ENCODE peak calls at places on chromosomes 7 and 10, in ten cellular contexts. One of them, this sample, is unnamed.
A peak's percentile ranks its signal among the peaks of the same experiment; 100 is the strongest.

GRCh38 chr10:24869354-24870016 is 82.9 kb downstream of the PRTFDC1 start:
- DNase-seq in ovary: no peak
- DNase-seq in brain microvascular endothelial cell: no peak
- DNase-seq in foreskin keratinocyte: peak; percentile 62
- DNase-seq in PC-9: no peak
- DNase-seq in upper lobe of left lung: no peak
- DNase-seq in lung: no peak
- DNase-seq in heart right ventricle: no peak
- DNase-seq in Peyer's patch: no peak
- DNase-seq in aorta: no peak
- DNase-seq in this sample: no peak

GRCh38 chr10:131013281-131013680 is 298.2 kb downstream of the TCERG1L start:
- DNase-seq in ovary: no peak
- DNase-seq in brain microvascular endothelial cell: no peak
- DNase-seq in foreskin keratinocyte: no peak
- DNase-seq in PC-9: no peak
- DNase-seq in upper lobe of left lung: no peak
- DNase-seq in lung: no peak
- DNase-seq in heart right ventricle: no peak
- DNase-seq in Peyer's patch: no peak
- DNase-seq in aorta: no peak
- DNase-seq in this sample: no peak

GRCh38 chr10:104580321-104580720 is 60.8 kb upstream of the SORCS3 start:
- DNase-seq in ovary: no peak
- DNase-seq in brain microvascular endothelial cell: no peak
- DNase-seq in foreskin keratinocyte: peak; percentile 70
- DNase-seq in PC-9: no peak
- DNase-seq in upper lobe of left lung: no peak
- DNase-seq in lung: peak; percentile 27
- DNase-seq in heart right ventricle: no peak
- DNase-seq in Peyer's patch: no peak
- DNase-seq in aorta: no peak
- DNase-seq in this sample: no peak

GRCh38 chr7:103660455-103661371 is 214.7 kb upstream of the SLC26A5 start:
- DNase-seq in ovary: no peak
- DNase-seq in brain microvascular endothelial cell: peak; percentile 46
- DNase-seq in foreskin keratinocyte: peak; percentile 68
- DNase-seq in PC-9: peak; percentile 86
- DNase-seq in upper lobe of left lung: no peak
- DNase-seq in lung: no peak
- DNase-seq in heart right ventricle: no peak
- DNase-seq in Peyer's patch: no peak
- DNase-seq in aorta: no peak
- DNase-seq in this sample: peak; percentile 15

GRCh38 chr10:71232089-71232998 is 20.0 kb downstream of the UNC5B start:
- DNase-seq in ovary: no peak
- DNase-seq in brain microvascular endothelial cell: no peak
- DNase-seq in foreskin keratinocyte: no peak
- DNase-seq in PC-9: no peak
- DNase-seq in upper lobe of left lung: peak; percentile 49
- DNase-seq in lung: no peak
- DNase-seq in heart right ventricle: peak; percentile 83
- DNase-seq in Peyer's patch: no peak
- DNase-seq in aorta: peak; percentile 88
- DNase-seq in this sample: no peak

GRCh38 chr7:155980841-155981240 is 168.6 kb upstream of the SHH start:
- DNase-seq in ovary: no peak
- DNase-seq in brain microvascular endothelial cell: no peak
- DNase-seq in foreskin keratinocyte: no peak
- DNase-seq in PC-9: no peak
- DNase-seq in upper lobe of left lung: peak; percentile 14
- DNase-seq in lung: no peak
- DNase-seq in heart right ventricle: no peak
- DNase-seq in Peyer's patch: no peak
- DNase-seq in aorta: peak; percentile 24
- DNase-seq in this sample: peak; percentile 31

GRCh38 chr10:132867801-132868644 is 74.3 kb downstream of the CFAP46 start:
- DNase-seq in ovary: no peak
- DNase-seq in brain microvascular endothelial cell: no peak
- DNase-seq in foreskin keratinocyte: no peak
- DNase-seq in PC-9: no peak
- DNase-seq in upper lobe of left lung: peak; percentile 14
- DNase-seq in lung: no peak
- DNase-seq in heart right ventricle: no peak
- DNase-seq in Peyer's patch: no peak
- DNase-seq in aorta: peak; percentile 42
- DNase-seq in this sample: no peak

GRCh38 chr7:157357129-157358040 is 20.6 kb downstream of the DNAJB6 start:
- DNase-seq in ovary: no peak
- DNase-seq in brain microvascular endothelial cell: no peak
- DNase-seq in foreskin keratinocyte: no peak
- DNase-seq in PC-9: no peak
- DNase-seq in upper lobe of left lung: peak; percentile 20
- DNase-seq in lung: no peak
- DNase-seq in heart right ventricle: no peak
- DNase-seq in Peyer's patch: no peak
- DNase-seq in aorta: no peak
- DNase-seq in this sample: no peak

GRCh38 chr7:119033641-119034040 is 809.1 kb downstream of the ANKRD7 start:
- DNase-seq in ovary: no peak
- DNase-seq in brain microvascular endothelial cell: no peak
- DNase-seq in foreskin keratinocyte: no peak
- DNase-seq in PC-9: no peak
- DNase-seq in upper lobe of left lung: no peak
- DNase-seq in lung: no peak
- DNase-seq in heart right ventricle: no peak
- DNase-seq in Peyer's patch: no peak
- DNase-seq in aorta: no peak
- DNase-seq in this sample: no peak

GRCh38 chr7:80819503-80819902 is 99.3 kb downstream of the SEMA3C start:
- DNase-seq in ovary: no peak
- DNase-seq in brain microvascular endothelial cell: no peak
- DNase-seq in foreskin keratinocyte: no peak
- DNase-seq in PC-9: no peak
- DNase-seq in upper lobe of left lung: no peak
- DNase-seq in lung: no peak
- DNase-seq in heart right ventricle: no peak
- DNase-seq in Peyer's patch: no peak
- DNase-seq in aorta: no peak
- DNase-seq in this sample: no peak

GRCh38 chr7:42495251-42495650 is 258.2 kb upstream of the GLI3 start:
- DNase-seq in ovary: no peak
- DNase-seq in brain microvascular endothelial cell: no peak
- DNase-seq in foreskin keratinocyte: peak; percentile 72
- DNase-seq in PC-9: no peak
- DNase-seq in upper lobe of left lung: no peak
- DNase-seq in lung: no peak
- DNase-seq in heart right ventricle: no peak
- DNase-seq in Peyer's patch: no peak
- DNase-seq in aorta: no peak
- DNase-seq in this sample: no peak

GRCh38 chr7:26436996-26437547 is 145.4 kb downstream of the SNX10 start:
- DNase-seq in ovary: no peak
- DNase-seq in brain microvascular endothelial cell: no peak
- DNase-seq in foreskin keratinocyte: no peak
- DNase-seq in PC-9: no peak
- DNase-seq in upper lobe of left lung: no peak
- DNase-seq in lung: no peak
- DNase-seq in heart right ventricle: no peak
- DNase-seq in Peyer's patch: no peak
- DNase-seq in aorta: no peak
- DNase-seq in this sample: no peak

GRCh38 chr10:130962240-130963051 is 349.1 kb downstream of the TCERG1L start:
- DNase-seq in ovary: no peak
- DNase-seq in brain microvascular endothelial cell: no peak
- DNase-seq in foreskin keratinocyte: no peak
- DNase-seq in PC-9: no peak
- DNase-seq in upper lobe of left lung: no peak
- DNase-seq in lung: peak; percentile 19
- DNase-seq in heart right ventricle: no peak
- DNase-seq in Peyer's patch: no peak
- DNase-seq in aorta: no peak
- DNase-seq in this sample: no peak

GRCh38 chr10:15661574-15661973 is 58.1 kb downstream of the ITGA8 start:
- DNase-seq in ovary: no peak
- DNase-seq in brain microvascular endothelial cell: no peak
- DNase-seq in foreskin keratinocyte: no peak
- DNase-seq in PC-9: no peak
- DNase-seq in upper lobe of left lung: no peak
- DNase-seq in lung: no peak
- DNase-seq in heart right ventricle: no peak
- DNase-seq in Peyer's patch: no peak
- DNase-seq in aorta: no peak
- DNase-seq in this sample: no peak

GRCh38 chr7:121475806-121476205 is 79.7 kb upstream of the FAM3C start:
- DNase-seq in ovary: peak; percentile 29
- DNase-seq in brain microvascular endothelial cell: no peak
- DNase-seq in foreskin keratinocyte: no peak
- DNase-seq in PC-9: no peak
- DNase-seq in upper lobe of left lung: no peak
- DNase-seq in lung: no peak
- DNase-seq in heart right ventricle: peak; percentile 8
- DNase-seq in Peyer's patch: no peak
- DNase-seq in aorta: peak; percentile 58
- DNase-seq in this sample: no peak

GRCh38 chr7:105352018-105352612 is 36.6 kb downstream of the SRPK2 start:
- DNase-seq in ovary: peak; percentile 59
- DNase-seq in brain microvascular endothelial cell: peak; percentile 72
- DNase-seq in foreskin keratinocyte: peak; percentile 73
- DNase-seq in PC-9: no peak
- DNase-seq in upper lobe of left lung: peak; percentile 90
- DNase-seq in lung: peak; percentile 77
- DNase-seq in heart right ventricle: peak; percentile 70
- DNase-seq in Peyer's patch: peak; percentile 76
- DNase-seq in aorta: peak; percentile 85
- DNase-seq in this sample: peak; percentile 59

DNA sequence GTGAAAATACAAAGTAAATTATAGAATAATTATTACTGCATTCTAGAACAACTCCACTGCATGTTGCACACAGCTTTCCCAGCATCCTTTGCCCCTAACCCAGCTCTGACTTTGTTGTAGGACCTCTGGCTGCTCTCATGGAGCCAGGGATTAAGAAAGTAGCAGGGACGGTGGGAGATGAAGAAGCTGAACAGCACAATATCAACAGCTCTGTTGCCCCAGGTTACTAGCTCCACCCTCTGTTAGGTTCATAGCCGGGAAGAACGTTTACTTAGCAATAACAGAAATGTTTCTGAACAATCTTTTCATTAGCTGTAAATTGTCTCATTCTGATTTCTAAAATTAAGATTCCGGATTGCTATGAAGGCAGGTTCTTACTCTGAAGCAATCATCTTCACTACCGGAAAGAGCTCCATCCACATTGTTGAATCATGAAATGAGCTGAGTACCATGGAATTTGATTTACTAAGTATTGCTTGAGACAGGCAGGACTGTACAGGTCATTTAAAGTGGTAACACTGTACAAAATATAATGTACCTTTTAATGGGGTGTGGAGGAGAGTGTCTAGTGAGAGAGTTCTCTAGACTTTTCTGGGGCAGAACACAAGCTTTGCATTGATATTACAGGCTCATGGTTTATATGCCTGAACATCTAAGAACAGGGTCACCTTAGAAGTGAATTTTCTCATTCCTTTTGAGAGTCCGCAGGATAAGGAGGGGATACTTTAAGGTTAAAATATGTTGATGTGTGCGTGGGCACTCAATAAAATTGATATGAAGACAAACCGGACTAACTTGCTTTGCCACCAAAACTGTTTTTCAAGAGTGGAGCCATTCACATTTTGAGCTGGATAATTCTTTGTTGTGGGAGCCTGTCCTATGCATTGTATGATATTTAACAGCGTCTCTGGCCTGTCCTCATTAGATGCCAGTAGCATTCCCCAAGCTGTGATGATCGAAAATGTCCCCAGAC is 20.8 kb upstream of the RAB18 start:
- DNase-seq in ovary: no peak
- DNase-seq in brain microvascular endothelial cell: peak; percentile 1
- DNase-seq in foreskin keratinocyte: peak; percentile 96
- DNase-seq in PC-9: peak; percentile 37
- DNase-seq in upper lobe of left lung: no peak
- DNase-seq in lung: no peak
- DNase-seq in heart right ventricle: no peak
- DNase-seq in Peyer's patch: no peak
- DNase-seq in aorta: no peak
- DNase-seq in this sample: no peak
- H3K27ac ChIP-seq in ovary: no peak overlapping the region
- H3K27ac ChIP-seq in brain microvascular endothelial cell: no peak overlapping the region
- H3K27ac ChIP-seq in foreskin keratinocyte: peak overlapping the region; percentile 73
- H3K27ac ChIP-seq in PC-9: no peak overlapping the region
- H3K27ac ChIP-seq in upper lobe of left lung: no peak overlapping the region
- H3K27ac ChIP-seq in lung: peak overlapping the region; percentile 40
- H3K27ac ChIP-seq in heart right ventricle: no peak overlapping the region
- H3K27ac ChIP-seq in Peyer's patch: peak overlapping the region; percentile 61
- H3K27ac ChIP-seq in aorta: no peak overlapping the region
- H3K27ac ChIP-seq in this sample: no peak overlapping the region

GRCh38 chr10:6399879-6400278 is 180.2 kb downstream of the PRKCQ start:
- DNase-seq in ovary: no peak
- DNase-seq in brain microvascular endothelial cell: no peak
- DNase-seq in foreskin keratinocyte: no peak
- DNase-seq in PC-9: no peak
- DNase-seq in upper lobe of left lung: no peak
- DNase-seq in lung: no peak
- DNase-seq in heart right ventricle: no peak
- DNase-seq in Peyer's patch: no peak
- DNase-seq in aorta: no peak
- DNase-seq in this sample: no peak
- H3K27ac ChIP-seq in ovary: no peak overlapping the region
- H3K27ac ChIP-seq in brain microvascular endothelial cell: no peak overlapping the region
- H3K27ac ChIP-seq in foreskin keratinocyte: no peak overlapping the region
- H3K27ac ChIP-seq in PC-9: peak overlapping the region; percentile 47
- H3K27ac ChIP-seq in upper lobe of left lung: peak overlapping the region; percentile 56
- H3K27ac ChIP-seq in lung: peak overlapping the region; percentile 46
- H3K27ac ChIP-seq in heart right ventricle: no peak overlapping the region
- H3K27ac ChIP-seq in Peyer's patch: no peak overlapping the region
- H3K27ac ChIP-seq in aorta: no peak overlapping the region
- H3K27ac ChIP-seq in this sample: peak overlapping the region; percentile 52

GRCh38 chr10:124063736-124064135 is 29.7 kb downstream of the CHST15 start:
- DNase-seq in ovary: peak; percentile 66
- DNase-seq in brain microvascular endothelial cell: peak; percentile 80
- DNase-seq in foreskin keratinocyte: peak; percentile 41
- DNase-seq in PC-9: no peak
- DNase-seq in upper lobe of left lung: peak; percentile 39
- DNase-seq in lung: peak; percentile 38
- DNase-seq in heart right ventricle: no peak
- DNase-seq in Peyer's patch: peak; percentile 64
- DNase-seq in aorta: no peak
- DNase-seq in this sample: peak; percentile 53
- H3K27ac ChIP-seq in ovary: peak overlapping the region; percentile 73
- H3K27ac ChIP-seq in brain microvascular endothelial cell: peak overlapping the region; percentile 25
- H3K27ac ChIP-seq in foreskin keratinocyte: no peak overlapping the region
- H3K27ac ChIP-seq in PC-9: no peak overlapping the region
- H3K27ac ChIP-seq in upper lobe of left lung: peak overlapping the region; percentile 64
- H3K27ac ChIP-seq in lung: peak overlapping the region; percentile 23
- H3K27ac ChIP-seq in heart right ventricle: no peak overlapping the region
- H3K27ac ChIP-seq in Peyer's patch: peak overlapping the region; percentile 73
- H3K27ac ChIP-seq in aorta: no peak overlapping the region
- H3K27ac ChIP-seq in this sample: no peak overlapping the region

DNA sequence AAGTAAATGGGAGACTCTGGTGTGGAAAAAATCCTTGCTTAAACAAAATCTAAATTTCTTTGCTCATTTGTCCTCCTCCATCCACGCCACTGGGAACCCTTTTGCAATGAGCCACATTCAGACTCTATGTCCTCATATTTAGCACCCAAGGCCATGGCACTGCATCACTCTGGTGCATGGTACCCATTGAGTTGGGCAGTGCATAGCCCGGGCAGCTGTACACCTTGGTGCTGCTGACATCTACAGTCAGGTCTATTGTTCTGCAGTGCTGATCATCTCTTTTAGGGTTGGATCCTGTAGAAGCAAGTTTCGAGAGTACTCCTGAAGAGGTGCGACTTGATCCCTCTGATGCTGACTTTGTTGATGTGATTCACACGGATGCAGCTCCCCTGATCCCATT is 6.8 kb downstream of the PNLIPRP1 start:
- DNase-seq in ovary: no peak
- DNase-seq in brain microvascular endothelial cell: no peak
- DNase-seq in foreskin keratinocyte: no peak
- DNase-seq in PC-9: no peak
- DNase-seq in upper lobe of left lung: no peak
- DNase-seq in lung: no peak
- DNase-seq in heart right ventricle: no peak
- DNase-seq in Peyer's patch: no peak
- DNase-seq in aorta: no peak
- DNase-seq in this sample: no peak
- H3K27ac ChIP-seq in ovary: no peak overlapping the region
- H3K27ac ChIP-seq in brain microvascular endothelial cell: no peak overlapping the region
- H3K27ac ChIP-seq in foreskin keratinocyte: no peak overlapping the region
- H3K27ac ChIP-seq in PC-9: no peak overlapping the region
- H3K27ac ChIP-seq in upper lobe of left lung: no peak overlapping the region
- H3K27ac ChIP-seq in lung: no peak overlapping the region
- H3K27ac ChIP-seq in heart right ventricle: no peak overlapping the region
- H3K27ac ChIP-seq in Peyer's patch: no peak overlapping the region
- H3K27ac ChIP-seq in aorta: no peak overlapping the region
- H3K27ac ChIP-seq in this sample: no peak overlapping the region

This sample was measured in SJSA1.